ENCODE peak calls at places on chromosome 18, in ten cellular contexts. One of them, this sample, is unnamed.

GRCh38 chr18:3594760-3595241 is 144.8 kb downstream of the TGIF1 start:
- DNase-seq in K562: peak; percentile 28
- DNase-seq in Panc1: no peak
- DNase-seq in epithelial cell of esophagus: peak; percentile 69
- DNase-seq in heart right ventricle: no peak
- DNase-seq in CD4-positive, CD25-positive, alpha-beta regulatory T cell: peak; percentile 58
- DNase-seq in psoas muscle: no peak
- DNase-seq in naive B cell: no peak
- DNase-seq in T-helper 2 cell: peak; percentile 16
- DNase-seq in A172: peak; percentile 58
- DNase-seq in this sample: no peak

GRCh38 chr18:61980355-61980754 is 87.5 kb upstream of the RNF152 start:
- DNase-seq in K562: no peak
- DNase-seq in Panc1: no peak
- DNase-seq in epithelial cell of esophagus: peak; percentile 25
- DNase-seq in heart right ventricle: no peak
- DNase-seq in CD4-positive, CD25-positive, alpha-beta regulatory T cell: no peak
- DNase-seq in psoas muscle: no peak
- DNase-seq in naive B cell: no peak
- DNase-seq in T-helper 2 cell: no peak
- DNase-seq in A172: no peak
- DNase-seq in this sample: no peak

GRCh38 chr18:31680836-31681568 is 3.4 kb downstream of the B4GALT6 start:
- DNase-seq in K562: peak; percentile 16
- DNase-seq in Panc1: no peak
- DNase-seq in epithelial cell of esophagus: peak; percentile 30
- DNase-seq in heart right ventricle: no peak
- DNase-seq in CD4-positive, CD25-positive, alpha-beta regulatory T cell: peak; percentile 13
- DNase-seq in psoas muscle: no peak
- DNase-seq in naive B cell: no peak
- DNase-seq in T-helper 2 cell: no peak
- DNase-seq in A172: peak; percentile 57
- DNase-seq in this sample: no peak

GRCh38 chr18:67513285-67513684 is 3.2 kb downstream of the DSEL start:
- DNase-seq in K562: no peak
- DNase-seq in Panc1: no peak
- DNase-seq in epithelial cell of esophagus: peak; percentile 50
- DNase-seq in heart right ventricle: no peak
- DNase-seq in CD4-positive, CD25-positive, alpha-beta regulatory T cell: peak; percentile 6
- DNase-seq in psoas muscle: no peak
- DNase-seq in naive B cell: peak; percentile 4
- DNase-seq in T-helper 2 cell: no peak
- DNase-seq in A172: no peak
- DNase-seq in this sample: peak; percentile 10

GRCh38 chr18:27942706-27943105 is 234.2 kb downstream of the CDH2 start:
- DNase-seq in K562: no peak
- DNase-seq in Panc1: no peak
- DNase-seq in epithelial cell of esophagus: peak; percentile 70
- DNase-seq in heart right ventricle: no peak
- DNase-seq in CD4-positive, CD25-positive, alpha-beta regulatory T cell: no peak
- DNase-seq in psoas muscle: no peak
- DNase-seq in naive B cell: no peak
- DNase-seq in T-helper 2 cell: no peak
- DNase-seq in A172: peak; percentile 52
- DNase-seq in this sample: no peak

GRCh38 chr18:12842459-12843380 is 41.3 kb downstream of the PTPN2 start:
- DNase-seq in K562: peak; percentile 16
- DNase-seq in Panc1: no peak
- DNase-seq in epithelial cell of esophagus: no peak
- DNase-seq in heart right ventricle: no peak
- DNase-seq in CD4-positive, CD25-positive, alpha-beta regulatory T cell: no peak
- DNase-seq in psoas muscle: no peak
- DNase-seq in naive B cell: no peak
- DNase-seq in T-helper 2 cell: no peak
- DNase-seq in A172: no peak
- DNase-seq in this sample: no peak

GRCh38 chr18:48621240-48621639 is 82.4 kb downstream of the CTIF start:
- DNase-seq in K562: no peak
- DNase-seq in Panc1: no peak
- DNase-seq in epithelial cell of esophagus: peak; percentile 74
- DNase-seq in heart right ventricle: no peak
- DNase-seq in CD4-positive, CD25-positive, alpha-beta regulatory T cell: no peak
- DNase-seq in psoas muscle: no peak
- DNase-seq in naive B cell: no peak
- DNase-seq in T-helper 2 cell: no peak
- DNase-seq in A172: peak; percentile 73
- DNase-seq in this sample: no peak

GRCh38 chr18:70039186-70039585 is 91.5 kb upstream of the CD226 start:
- DNase-seq in K562: no peak
- DNase-seq in Panc1: no peak
- DNase-seq in epithelial cell of esophagus: peak; percentile 30
- DNase-seq in heart right ventricle: no peak
- DNase-seq in CD4-positive, CD25-positive, alpha-beta regulatory T cell: no peak
- DNase-seq in psoas muscle: no peak
- DNase-seq in naive B cell: no peak
- DNase-seq in T-helper 2 cell: no peak
- DNase-seq in A172: no peak
- DNase-seq in this sample: no peak

GRCh38 chr18:49238433-49239042 is 221.9 kb downstream of the DYM start:
- DNase-seq in K562: peak; percentile 6
- DNase-seq in Panc1: no peak
- DNase-seq in epithelial cell of esophagus: peak; percentile 48
- DNase-seq in heart right ventricle: peak; percentile 10
- DNase-seq in CD4-positive, CD25-positive, alpha-beta regulatory T cell: peak; percentile 56
- DNase-seq in psoas muscle: no peak
- DNase-seq in naive B cell: no peak
- DNase-seq in T-helper 2 cell: no peak
- DNase-seq in A172: peak; percentile 15
- DNase-seq in this sample: no peak

This sample was measured in mucosa of gallbladder.